ENCODE peak calls at places on chromosome 21, in four cellular contexts. T is K562, P is GM12892, N is H1. A is an unnamed sample.

GRCh38 chr21:38625000-38625399 is 126.7 kb upstream of the ERG start:
- DNase-seq in T (no peak), P (no peak), N (no peak), A (no peak)

GRCh38 chr21:36851121-36851520 is 115.3 kb downstream of the HLCS start:
- DNase-seq in T (no peak), P (no peak), N (no peak), A (no peak)

GRCh38 chr21:17925000-17925610 is 105.9 kb upstream of the C21orf91 start:
- DNase-seq in T (peak; percentile 71), P (no peak), N (no peak), A (no peak)

GRCh38 chr21:27246741-27247140 is 279.9 kb upstream of the ADAMTS5 start:
- DNase-seq in T (no peak), P (no peak), N (no peak), A (no peak)

GRCh38 chr21:26966978-26967913 is at the start of gene ADAMTS5:
- DNase-seq in T (no peak), P (no peak), N (no peak), A (peak; percentile 7)

GRCh38 chr21:14755086-14755485 is 209.0 kb upstream of the SAMSN1 start:
- DNase-seq in T (no peak), P (no peak), N (no peak), A (no peak)

GRCh38 chr21:21788591-21788990 is 790.4 kb downstream of the NCAM2 start:
- DNase-seq in T (no peak), P (no peak), N (no peak), A (no peak)

GRCh38 chr21:21137986-21138385 is 139.8 kb downstream of the NCAM2 start:
- DNase-seq in T (no peak), P (no peak), N (no peak), A (no peak)

GRCh38 chr21:27047331-27048314 is 80.7 kb upstream of the ADAMTS5 start:
- DNase-seq in T (no peak), P (no peak), N (no peak), A (no peak)

GRCh38 chr21:37149411-37149810 is 76.4 kb downstream of the TTC3 start:
- DNase-seq in T (no peak), P (no peak), N (no peak), A (no peak)

GRCh38 chr21:15498455-15498854 is 231.3 kb upstream of the USP25 start:
- DNase-seq in T (no peak), P (no peak), N (no peak), A (no peak)

GRCh38 chr21:22120616-22121266 is 1122.5 kb downstream of the NCAM2 start:
- DNase-seq in T (no peak), P (no peak), N (peak; percentile 10), A (no peak)

GRCh38 chr21:27406297-27407009 is 439.6 kb upstream of the ADAMTS5 start:
- DNase-seq in T (no peak), P (no peak), N (no peak), A (no peak)

GRCh38 chr21:44368711-44369446 is 15.5 kb downstream of the TRPM2 start:
- DNase-seq in T (peak; percentile 41), P (no peak), N (no peak), A (no peak)

GRCh38 chr21:40173833-40174232 is 306.6 kb downstream of the PCP4 start:
- DNase-seq in T (no peak), P (no peak), N (no peak), A (no peak)

GRCh38 chr21:37380349-37381323 is 14.1 kb downstream of the DYRK1A start:
- DNase-seq in T (no peak), P (no peak), N (no peak), A (no peak)

GRCh38 chr21:27132270-27132669 is 165.4 kb upstream of the ADAMTS5 start:
- DNase-seq in T (no peak), P (no peak), N (no peak), A (no peak)

GRCh38 chr21:44456207-44456914 is 1.1 kb downstream of the LRRC3 start:
- DNase-seq in T (no peak), P (no peak), N (no peak), A (peak; percentile 27)

GRCh38 chr21:25953659-25954058 is 216.9 kb downstream of the APP start:
- DNase-seq in T (no peak), P (no peak), N (no peak), A (no peak)
- TF ChIP-seq POLR2A in T (no peak), P (no peak), N (no peak), A (no peak)

GRCh38 chr21:42218836-42219605 is at the start of gene ABCG1:
- DNase-seq in T (peak; percentile 43), P (peak; percentile 58), N (no peak), A (no peak)
- TF ChIP-seq TAF1 in T (no peak), P (no peak), N (peak; percentile 27), A (no peak)

GRCh38 chr21:33586927-33587326 is 1.6 kb downstream of the DONSON start:
- DNase-seq in T (no peak), P (no peak), N (no peak), A (no peak)

GRCh38 chr21:33587792-33588484 is 546 bp downstream of the DONSON start:
- DNase-seq in T (peak; percentile 63), P (peak; percentile 25), N (no peak), A (peak; percentile 16)

GRCh38 chr21:33584455-33584854 is 4.0 kb downstream of the DONSON start:
- DNase-seq in T (peak; percentile 38), P (no peak), N (no peak), A (no peak)

DNA sequence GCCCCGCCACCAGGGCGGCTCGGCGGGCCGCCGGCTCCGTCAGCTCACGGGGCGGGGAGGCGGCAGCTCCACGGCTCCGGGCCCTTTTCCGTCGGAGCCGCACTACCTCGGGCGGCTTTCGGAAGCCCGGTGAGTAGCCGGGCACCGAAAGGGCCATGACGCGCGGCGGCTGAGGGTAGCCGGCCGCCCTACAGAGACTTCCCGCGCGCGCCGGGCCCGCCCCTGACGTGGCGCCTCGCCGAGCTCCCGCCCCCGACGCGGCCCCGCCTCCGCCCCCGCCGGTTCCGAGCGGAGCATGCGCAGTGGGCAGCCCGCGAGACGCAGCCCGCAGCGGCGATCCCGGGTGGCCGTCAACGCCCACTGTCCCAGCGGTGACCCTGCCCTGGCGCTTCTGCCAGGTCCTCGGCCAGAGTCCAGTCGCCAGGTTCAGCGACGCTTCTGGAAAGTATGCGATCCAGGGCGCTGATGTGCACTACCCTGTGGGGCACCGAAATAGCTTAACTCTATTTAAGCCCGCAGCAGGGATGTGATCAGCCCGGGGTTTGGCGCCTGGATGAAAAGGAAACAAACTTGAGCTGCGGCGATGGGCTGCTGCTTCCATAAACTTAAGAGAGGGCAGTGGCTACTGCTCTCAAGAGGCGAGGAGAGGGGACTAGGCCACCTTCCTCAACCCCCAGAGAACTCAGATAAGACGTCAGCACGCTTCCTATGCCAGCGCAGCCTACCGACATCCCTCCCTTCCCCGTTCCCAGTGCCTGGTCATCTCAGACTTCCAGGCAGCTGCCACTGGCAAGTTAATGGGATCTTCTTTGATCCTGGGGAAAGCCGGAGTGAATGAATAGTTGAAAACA is at the start of gene DONSON:
- DNase-seq in T (peak; percentile 100), P (peak; percentile 84), N (no peak), A (peak; percentile 90)
- TF ChIP-seq POLR2A in T (peak; percentile 85), P (peak; percentile 86), N (peak; percentile 66), A (peak; percentile 42)

GRCh38 chr21:35370671-35371070 is 321.6 kb upstream of the RUNX1 start:
- DNase-seq in T (no peak), P (no peak), N (no peak), A (no peak)
- TF ChIP-seq TAF1 in T (no peak), P (no peak), N (no peak), A (no peak)

GRCh38 chr21:42495765-42496119 is 282 bp downstream of the RSPH1 start:
- DNase-seq in T (no peak), P (no peak), N (no peak), A (no peak)
- TF ChIP-seq POLR2A in T (no peak), P (no peak), N (no peak), A (no peak)

GRCh38 chr21:46091631-46092025 is 6.3 kb upstream of the COL6A2 start:
- DNase-seq in T (no peak), P (no peak), N (no peak), A (no peak)

GRCh38 chr21:46093668-46094400 is 4.1 kb upstream of the COL6A2 start:
- DNase-seq in T (no peak), P (no peak), N (no peak), A (no peak)

GRCh38 chr21:46091118-46091517 is 6.8 kb upstream of the COL6A2 start:
- DNase-seq in T (no peak), P (no peak), N (no peak), A (no peak)

GRCh38 chr21:46092811-46093667 is 4.9 kb upstream of the COL6A2 start:
- DNase-seq in T (no peak), P (no peak), N (no peak), A (no peak)

DNA sequence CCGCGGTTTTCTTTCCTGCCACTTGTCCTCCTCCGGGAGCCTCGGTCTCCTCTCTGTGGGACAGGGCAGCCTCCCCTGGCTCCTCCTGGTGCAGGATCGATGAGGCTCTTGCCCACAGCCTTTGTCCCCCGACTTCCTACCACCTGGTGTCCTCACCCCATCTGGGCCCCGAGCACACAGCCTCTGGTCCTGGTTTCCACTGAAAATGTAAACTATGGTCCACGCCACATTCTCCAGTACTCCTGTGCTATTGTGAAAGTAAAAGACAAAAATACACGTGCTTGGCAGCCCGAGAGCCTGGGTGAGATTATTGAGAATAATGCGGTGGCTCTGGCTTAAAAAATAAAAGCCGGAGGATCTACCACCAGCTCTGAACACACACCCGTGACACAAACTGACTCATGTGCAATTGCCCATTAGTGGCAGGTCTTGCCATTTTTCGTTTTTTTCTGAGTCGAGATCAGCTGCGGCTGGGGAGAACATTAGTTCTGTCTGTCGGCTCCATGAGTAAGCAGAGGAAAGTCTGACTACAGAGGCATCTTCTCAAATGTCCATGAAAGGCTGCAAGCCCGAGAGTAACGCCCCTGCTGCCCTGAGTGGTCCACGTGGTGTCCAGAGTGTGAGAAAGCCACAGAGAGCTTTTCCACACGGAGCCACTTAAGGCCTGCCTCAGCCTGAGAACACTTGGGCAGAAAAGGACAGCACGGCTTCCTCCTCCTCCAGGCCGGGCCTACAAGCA is 5.7 kb upstream of the COL6A2 start:
- DNase-seq in T (no peak), P (no peak), N (no peak), A (peak; percentile 5)
- TF ChIP-seq TAF1 in T (no peak), P (no peak), N (no peak), A (no peak)

GRCh38 chr21:31988492-31989285 is 115.9 kb downstream of the HUNK start:
- DNase-seq in T (no peak), P (no peak), N (no peak), A (no peak)
- TF ChIP-seq POLR2A in T (no peak), P (no peak), N (no peak), A (no peak)

GRCh38 chr21:45615145-45615711 is 28.3 kb upstream of the PCBP3 start:
- DNase-seq in T (peak; percentile 44), P (no peak), N (no peak), A (peak; percentile 62)
- TF ChIP-seq TAF1 in T (no peak), P (no peak), N (no peak), A (no peak)

A was measured in GM12891.